ENCODE peak calls at places on chromosomes 12 and 14, in five cellular contexts. One of them, this sample, is unnamed.

GRCh38 chr12:51815571-51815970 is 32.9 kb downstream of the FIGNL2 start:
- DNase-seq in right cardiac atrium: no peak
- DNase-seq in PC-9: no peak
- DNase-seq in testis: no peak
- DNase-seq in psoas muscle: peak; percentile 34
- DNase-seq in this sample: no peak

GRCh38 chr14:85093631-85094330 is 436.2 kb upstream of the FLRT2 start:
- DNase-seq in testis: no peak
- DNase-seq in PC-9: no peak
- DNase-seq in right cardiac atrium: no peak
- DNase-seq in psoas muscle: no peak
- DNase-seq in this sample: no peak

GRCh38 chr12:29710104-29710503 is 73.6 kb downstream of the TMTC1 start:
- DNase-seq in testis: no peak
- DNase-seq in psoas muscle: peak; percentile 72
- DNase-seq in right cardiac atrium: peak; percentile 76
- DNase-seq in PC-9: no peak
- DNase-seq in this sample: peak; percentile 88

GRCh38 chr14:92481386-92481785 is 32.2 kb upstream of the RIN3 start:
- DNase-seq in right cardiac atrium: no peak
- DNase-seq in testis: peak; percentile 13
- DNase-seq in psoas muscle: no peak
- DNase-seq in PC-9: no peak
- DNase-seq in this sample: no peak

GRCh38 chr12:120238839-120239445 is 26.6 kb downstream of the PXN start:
- DNase-seq in PC-9: peak; percentile 29
- DNase-seq in right cardiac atrium: no peak
- DNase-seq in psoas muscle: no peak
- DNase-seq in testis: no peak
- DNase-seq in this sample: no peak

GRCh38 chr14:58808828-58809227 is 171.1 kb downstream of the DACT1 start:
- DNase-seq in testis: peak; percentile 34
- DNase-seq in psoas muscle: no peak
- DNase-seq in right cardiac atrium: no peak
- DNase-seq in PC-9: no peak
- DNase-seq in this sample: no peak

GRCh38 chr12:29032431-29032830 is 116.6 kb upstream of the FAR2 start:
- DNase-seq in psoas muscle: no peak
- DNase-seq in testis: no peak
- DNase-seq in right cardiac atrium: no peak
- DNase-seq in PC-9: no peak
- DNase-seq in this sample: no peak

GRCh38 chr12:60107992-60108391 is 512.2 kb downstream of the SLC16A7 start:
- DNase-seq in psoas muscle: no peak
- DNase-seq in PC-9: no peak
- DNase-seq in testis: no peak
- DNase-seq in right cardiac atrium: no peak
- DNase-seq in this sample: no peak

GRCh38 chr12:54352891-54353874 is 11.1 kb downstream of the GPR84 start:
- DNase-seq in right cardiac atrium: no peak
- DNase-seq in PC-9: no peak
- DNase-seq in testis: no peak
- DNase-seq in psoas muscle: no peak
- DNase-seq in this sample: peak; percentile 56

GRCh38 chr14:68512088-68512487 is 280.8 kb downstream of the ZFP36L1 start:
- DNase-seq in PC-9: no peak
- DNase-seq in psoas muscle: no peak
- DNase-seq in right cardiac atrium: no peak
- DNase-seq in testis: no peak
- DNase-seq in this sample: no peak

GRCh38 chr14:68511727-68512047 is 281.2 kb downstream of the ZFP36L1 start:
- DNase-seq in testis: no peak
- DNase-seq in right cardiac atrium: no peak
- DNase-seq in psoas muscle: no peak
- DNase-seq in PC-9: no peak
- DNase-seq in this sample: no peak

GRCh38 chr14:68509188-68509953 is 283.5 kb downstream of the ZFP36L1 start:
- DNase-seq in right cardiac atrium: no peak
- DNase-seq in psoas muscle: no peak
- DNase-seq in PC-9: no peak
- DNase-seq in testis: no peak
- DNase-seq in this sample: no peak

GRCh38 chr14:68510201-68510600 is 282.7 kb downstream of the ZFP36L1 start:
- DNase-seq in right cardiac atrium: no peak
- DNase-seq in psoas muscle: peak; percentile 67
- DNase-seq in PC-9: no peak
- DNase-seq in testis: peak; percentile 38
- DNase-seq in this sample: peak; percentile 67

GRCh38 chr14:68510951-68511726 is 281.7 kb downstream of the ZFP36L1 start:
- DNase-seq in psoas muscle: no peak
- DNase-seq in right cardiac atrium: no peak
- DNase-seq in PC-9: no peak
- DNase-seq in testis: no peak
- DNase-seq in this sample: no peak
- H3K4me1 ChIP-seq in psoas muscle: peaks cover 3% of the 10 kb centered on the region
- H3K4me1 ChIP-seq in right cardiac atrium: peaks cover 11% of the 10 kb centered on the region
- H3K4me1 ChIP-seq in PC-9: peaks cover 59% of the 10 kb centered on the region
- H3K4me1 ChIP-seq in testis: peaks cover 28% of the 10 kb centered on the region
- H3K4me1 ChIP-seq in this sample: peaks cover 7% of the 10 kb centered on the region

DNA sequence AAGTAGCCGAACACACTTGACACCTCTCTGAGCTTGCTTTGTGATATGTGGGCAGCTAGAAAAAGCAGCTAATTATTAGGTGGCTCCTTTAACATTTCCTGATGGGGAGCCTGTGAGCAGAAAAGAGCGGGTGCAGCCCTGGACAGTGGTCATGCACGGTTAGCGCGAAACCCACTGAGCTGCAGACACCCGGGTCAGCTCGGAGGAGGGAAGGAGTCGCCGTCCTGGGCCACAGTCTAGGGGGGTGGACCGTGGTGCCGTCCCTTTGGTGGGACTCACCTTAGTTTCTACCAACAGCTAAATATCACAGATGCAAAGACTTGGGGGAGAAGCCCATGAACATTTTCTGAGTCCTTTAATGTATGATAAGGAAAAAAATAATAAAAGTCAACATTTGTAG is 6.7 kb downstream of the COA8 start:
- DNase-seq in psoas muscle: no peak
- DNase-seq in PC-9: no peak
- DNase-seq in right cardiac atrium: no peak
- DNase-seq in testis: no peak
- DNase-seq in this sample: no peak
- H3K4me1 ChIP-seq in psoas muscle: peaks cover 10% of the 10 kb centered on the region
- H3K4me1 ChIP-seq in PC-9: peaks cover 9% of the 10 kb centered on the region
- H3K4me1 ChIP-seq in right cardiac atrium: no peaks in the 10 kb centered on the region
- H3K4me1 ChIP-seq in testis: peaks cover 3% of the 10 kb centered on the region
- H3K4me1 ChIP-seq in this sample: no peaks in the 10 kb centered on the region

GRCh38 chr14:100106260-100106659 is 41.0 kb downstream of the EVL start:
- DNase-seq in right cardiac atrium: no peak
- DNase-seq in psoas muscle: no peak
- DNase-seq in testis: no peak
- DNase-seq in PC-9: no peak
- DNase-seq in this sample: no peak
- H3K4me1 ChIP-seq in right cardiac atrium: peaks cover 29% of the 10 kb centered on the region
- H3K4me1 ChIP-seq in psoas muscle: peaks cover 22% of the 10 kb centered on the region
- H3K4me1 ChIP-seq in testis: peaks cover 33% of the 10 kb centered on the region
- H3K4me1 ChIP-seq in PC-9: no peaks in the 10 kb centered on the region
- H3K4me1 ChIP-seq in this sample: peaks cover 10% of the 10 kb centered on the region

GRCh38 chr14:61525293-61526011 is 169.9 kb upstream of the HIF1A start:
- DNase-seq in psoas muscle: peak; percentile 68
- DNase-seq in right cardiac atrium: peak; percentile 84
- DNase-seq in testis: peak; percentile 68
- DNase-seq in PC-9: peak; percentile 94
- DNase-seq in this sample: peak; percentile 47
- H3K4me1 ChIP-seq in psoas muscle: peaks cover 36% of the 10 kb centered on the region
- H3K4me1 ChIP-seq in right cardiac atrium: peaks cover 23% of the 10 kb centered on the region
- H3K4me1 ChIP-seq in testis: peaks cover 40% of the 10 kb centered on the region
- H3K4me1 ChIP-seq in PC-9: peaks cover 69% of the 10 kb centered on the region
- H3K4me1 ChIP-seq in this sample: peaks cover 38% of the 10 kb centered on the region

DNA sequence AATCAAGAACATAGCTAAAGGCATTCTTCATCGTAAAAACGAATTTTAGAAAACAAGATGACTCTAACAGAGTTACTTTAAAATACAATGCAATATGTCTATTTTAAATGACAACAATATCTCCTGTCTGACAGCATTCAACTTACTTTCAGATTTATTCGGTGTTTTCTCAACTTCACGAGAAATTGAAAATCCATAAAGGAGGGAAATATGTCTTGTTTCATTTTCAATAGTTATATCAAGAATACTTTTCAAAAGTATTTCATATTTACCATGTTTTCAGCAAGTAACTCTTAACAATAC is 254.8 kb downstream of the DAD1 start:
- DNase-seq in PC-9: no peak
- DNase-seq in right cardiac atrium: no peak
- DNase-seq in testis: no peak
- DNase-seq in psoas muscle: no peak
- DNase-seq in this sample: no peak
- H3K4me1 ChIP-seq in PC-9: peaks cover 25% of the 10 kb centered on the region
- H3K4me1 ChIP-seq in right cardiac atrium: no peaks in the 10 kb centered on the region
- H3K4me1 ChIP-seq in testis: peaks cover 8% of the 10 kb centered on the region
- H3K4me1 ChIP-seq in psoas muscle: peaks cover 4% of the 10 kb centered on the region
- H3K4me1 ChIP-seq in this sample: no peaks in the 10 kb centered on the region

GRCh38 chr12:3041558-3042164 is 35.5 kb upstream of the TSPAN9 start:
- DNase-seq in right cardiac atrium: no peak
- DNase-seq in PC-9: peak; percentile 76
- DNase-seq in testis: peak; percentile 76
- DNase-seq in psoas muscle: peak; percentile 80
- DNase-seq in this sample: peak; percentile 79

GRCh38 chr12:3042394-3042793 is 34.8 kb upstream of the TSPAN9 start:
- DNase-seq in right cardiac atrium: no peak
- DNase-seq in testis: no peak
- DNase-seq in psoas muscle: peak; percentile 89
- DNase-seq in PC-9: no peak
- DNase-seq in this sample: peak; percentile 55

GRCh38 chr12:3044141-3044630 is 33.0 kb upstream of the TSPAN9 start:
- DNase-seq in psoas muscle: no peak
- DNase-seq in PC-9: no peak
- DNase-seq in right cardiac atrium: no peak
- DNase-seq in testis: no peak
- DNase-seq in this sample: no peak

GRCh38 chr12:3042826-3043225 is 34.4 kb upstream of the TSPAN9 start:
- DNase-seq in PC-9: no peak
- DNase-seq in psoas muscle: no peak
- DNase-seq in testis: no peak
- DNase-seq in right cardiac atrium: no peak
- DNase-seq in this sample: no peak

GRCh38 chr12:3043406-3043805 is 33.8 kb upstream of the TSPAN9 start:
- DNase-seq in right cardiac atrium: no peak
- DNase-seq in psoas muscle: no peak
- DNase-seq in PC-9: no peak
- DNase-seq in testis: no peak
- DNase-seq in this sample: no peak
- H3K4me1 ChIP-seq in right cardiac atrium: peaks cover 3% of the 10 kb centered on the region
- H3K4me1 ChIP-seq in psoas muscle: peaks cover 50% of the 10 kb centered on the region
- H3K4me1 ChIP-seq in PC-9: no peaks in the 10 kb centered on the region
- H3K4me1 ChIP-seq in testis: no peaks in the 10 kb centered on the region
- H3K4me1 ChIP-seq in this sample: peaks cover 12% of the 10 kb centered on the region

DNA sequence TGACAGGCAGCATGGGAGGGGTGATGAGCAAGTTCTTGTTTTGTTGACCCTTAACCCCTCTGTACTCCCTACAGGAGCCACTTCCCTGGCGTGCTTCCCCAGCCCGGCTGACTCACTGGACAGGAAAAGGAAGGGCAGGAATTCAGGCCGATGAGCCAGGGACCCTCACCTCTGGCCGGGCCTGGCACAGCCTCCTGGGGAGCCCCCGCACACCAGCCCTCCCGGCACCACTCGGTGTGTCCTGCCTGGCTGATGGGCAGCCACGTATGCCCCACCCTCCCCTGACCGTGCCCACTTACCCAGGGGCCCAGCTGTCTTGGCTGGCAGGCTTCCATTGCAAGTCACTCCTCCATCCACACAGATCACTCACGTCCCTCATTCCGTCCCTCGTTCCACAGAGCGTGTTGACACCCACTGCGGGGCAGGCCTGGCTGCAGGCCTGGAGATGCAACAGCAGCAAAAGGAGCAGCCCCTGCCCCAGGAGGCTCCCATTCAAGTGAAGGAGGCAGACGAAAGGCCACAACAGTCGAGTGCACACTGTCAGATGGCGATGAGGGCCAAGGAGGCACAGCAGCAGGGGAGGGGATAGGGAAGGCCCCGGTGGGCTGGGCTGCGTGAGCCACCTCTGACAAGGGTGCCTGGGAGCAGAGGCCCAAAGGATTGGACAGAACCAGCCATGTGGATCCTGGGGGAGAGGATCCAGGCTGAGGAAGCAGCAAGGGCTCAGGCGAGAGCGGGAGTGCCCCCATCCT is 19.7 kb upstream of the CD9 start:
- DNase-seq in right cardiac atrium: peak; percentile 87
- DNase-seq in PC-9: peak; percentile 69
- DNase-seq in psoas muscle: peak; percentile 72
- DNase-seq in testis: no peak
- DNase-seq in this sample: no peak
- H3K4me1 ChIP-seq in right cardiac atrium: peaks cover 26% of the 10 kb centered on the region
- H3K4me1 ChIP-seq in PC-9: peaks cover 31% of the 10 kb centered on the region
- H3K4me1 ChIP-seq in psoas muscle: peaks cover 30% of the 10 kb centered on the region
- H3K4me1 ChIP-seq in testis: peaks cover 29% of the 10 kb centered on the region
- H3K4me1 ChIP-seq in this sample: peaks cover 12% of the 10 kb centered on the region